ENCODE peak calls at places on chromosomes 6 and 20, in five cellular contexts. E is LoVo, K is amygdala, H is omental fat pad, O is HCT116. W is an unnamed sample.

GRCh38 chr6:117505337-117505736 is 22.9 kb downstream of the DCBLD1 start:
- DNase-seq in O (no peak), K (no peak), H (no peak), E (no peak), W (no peak)

GRCh38 chr6:37643851-37644672 is 53.6 kb downstream of the MDGA1 start:
- DNase-seq in H (no peak), K (no peak), O (no peak), E (no peak), W (no peak)

GRCh38 chr6:155287762-155288161 is 23.9 kb downstream of the CLDN20 start:
- DNase-seq in O (no peak), H (no peak), K (no peak), E (no peak), W (no peak)

GRCh38 chr6:79868098-79868722 is 79.1 kb downstream of the ELOVL4 start:
- DNase-seq in E (peak), H (no peak), O (peak), K (peak), W (no peak)

GRCh38 chr6:33761922-33762629 is 15.4 kb upstream of the IP6K3 start:
- DNase-seq in O (no peak), E (peak), H (no peak), K (peak), W (peak)

GRCh38 chr6:85464722-85465150 is 14.9 kb downstream of the NT5E start:
- DNase-seq in K (no peak), O (peak), H (no peak), E (peak), W (peak)

GRCh38 chr6:56156643-56157042 is 90.7 kb downstream of the COL21A1 start:
- DNase-seq in O (no peak), E (no peak), K (no peak), H (no peak), W (no peak)

GRCh38 chr6:89162047-89162371 is 16.2 kb downstream of the PM20D2 start:
- DNase-seq in E (no peak), H (no peak), K (no peak), O (no peak), W (no peak)

GRCh38 chr6:131065112-131065823 is 2.2 kb upstream of the EPB41L2 start:
- DNase-seq in O (no peak), E (peak), K (no peak), H (no peak), W (no peak)

GRCh38 chr6:139161817-139162284 is 27.0 kb downstream of the HECA start:
- DNase-seq in H (no peak), E (no peak), O (no peak), K (no peak), W (no peak)

GRCh38 chr6:167015302-167015701 is 16.1 kb downstream of the CEP43 start:
- DNase-seq in K (no peak), E (no peak), H (no peak), O (no peak), W (no peak)

GRCh38 chr6:162379762-162380409 is 347.7 kb downstream of the PRKN start:
- DNase-seq in K (no peak), O (no peak), H (no peak), E (no peak), W (no peak)

GRCh38 chr6:15256538-15257222 is 10.8 kb downstream of the JARID2 start:
- DNase-seq in O (no peak), E (no peak), K (no peak), H (no peak), W (no peak)

GRCh38 chr6:157712585-157713295 is 110.3 kb upstream of the SNX9 start:
- DNase-seq in E (no peak), K (no peak), O (no peak), H (no peak), W (no peak)

GRCh38 chr20:63829943-63830820 is 882 bp downstream of the ZBTB46 start:
- DNase-seq in O (no peak), E (no peak), K (peak), H (no peak), W (no peak)

GRCh38 chr20:4135385-4136077 is 120.2 kb upstream of the RNF24 start:
- DNase-seq in O (peak), K (no peak), H (peak), E (peak), W (peak)

W was measured in SW 1271.